ENCODE peak calls at places on chromosomes 3 and 15, in four cellular contexts. A, C, H and S are unnamed samples.

GRCh38 chr15:66389859-66390382 is 3.2 kb downstream of the MAP2K1 start:
- DNase-seq in H (no peak), C (no peak), A (no peak), S (no peak)

GRCh38 chr3:113769551-113769950 is 22.7 kb downstream of the ATP6V1A start:
- DNase-seq in A (no peak), H (no peak), C (no peak), S (no peak)

GRCh38 chr3:161423911-161424522 is 52.7 kb upstream of the SPTSSB start:
- DNase-seq in H (peak), C (no peak), A (no peak), S (peak)

GRCh38 chr3:179093807-179094206 is 22.2 kb upstream of the ZMAT3 start:
- DNase-seq in A (no peak), H (no peak), C (no peak), S (no peak)

GRCh38 chr3:166575166-166575565 is 737.9 kb upstream of the BCHE start:
- DNase-seq in H (no peak), C (no peak), A (no peak), S (no peak)

GRCh38 chr3:6110451-6110850 is 750.5 kb upstream of the GRM7 start:
- DNase-seq in C (no peak), H (no peak), A (no peak), S (no peak)

GRCh38 chr3:197833930-197834715 is 43.1 kb downstream of the LRCH3 start:
- DNase-seq in H (no peak), C (no peak), A (no peak), S (no peak)

GRCh38 chr3:69250014-69250413 is 127.6 kb upstream of the LMOD3 start:
- DNase-seq in C (peak), A (no peak), H (peak), S (peak)

GRCh38 chr15:81785679-81786078 is 260.1 kb downstream of the MEX3B start:
- DNase-seq in C (no peak), H (no peak), A (no peak), S (no peak)

GRCh38 chr3:111577798-111578685 is 17.1 kb downstream of the ZBED2 start:
- DNase-seq in C (no peak), A (no peak), H (no peak), S (peak)